ENCODE peak calls at places on chromosomes 7 and 10, in eight cellular contexts. X is heart left ventricle, M is HepG2, B is gastrocnemius medialis, O is A549, I is HCT116, F is esophagus squamous epithelium, L is ovary. R is an unnamed sample. For H3K4me1, the result is how much of the 10 kb centered on the place peaks cover.

GRCh38 chr7:130925136-130925794 is 191.3 kb upstream of the KLF14 start:
- DNase-seq in X (no peak), M (peak), B (no peak), O (no peak), I (no peak), F (no peak), L (no peak), R (no peak)

GRCh38 chr10:3192856-3193635 is 20.5 kb upstream of the PITRM1 start:
- DNase-seq in X (no peak), M (peak), B (no peak), O (peak), I (peak), F (no peak), L (peak), R (no peak)

GRCh38 chr7:31633894-31634494 is 53.0 kb upstream of the PPP1R17 start:
- DNase-seq in X (no peak), M (peak), B (no peak), O (peak), I (peak), F (no peak), L (no peak), R (no peak)

GRCh38 chr7:155371884-155372781 is 74.5 kb downstream of the INSIG1 start:
- DNase-seq in X (no peak), M (no peak), B (no peak), O (peak), I (no peak), F (no peak), L (no peak), R (peak)

GRCh38 chr10:112904000-112904399 is 46.0 kb upstream of the TCF7L2 start:
- DNase-seq in X (no peak), M (peak), B (no peak), O (peak), I (peak), F (no peak), L (no peak), R (no peak)

GRCh38 chr7:157239571-157240270 is 97.1 kb upstream of the DNAJB6 start:
- DNase-seq in X (no peak), M (no peak), B (no peak), O (no peak), I (no peak), F (no peak), L (no peak), R (no peak)

GRCh38 chr10:32077896-32078295 is 21.7 kb upstream of the KIF5B start:
- DNase-seq in X (no peak), M (peak), B (no peak), O (no peak), I (no peak), F (no peak), L (no peak), R (peak)

GRCh38 chr10:102729090-102730026 is 14.4 kb upstream of the WBP1L start:
- DNase-seq in X (peak), M (peak), B (peak), O (peak), I (peak), F (no peak), L (peak), R (peak)

GRCh38 chr10:70985824-70986336 is 97.5 kb upstream of the PCBD1 start:
- DNase-seq in X (no peak), M (no peak), B (peak), O (no peak), I (no peak), F (no peak), L (no peak), R (no peak)

GRCh38 chr7:28364082-28364481 is 48.2 kb upstream of the CREB5 start:
- DNase-seq in X (no peak), M (no peak), B (no peak), O (no peak), I (no peak), F (no peak), L (no peak), R (no peak)

GRCh38 chr7:4703532-4703931 is 21.4 kb downstream of the FOXK1 start:
- DNase-seq in X (no peak), M (no peak), B (no peak), O (no peak), I (no peak), F (no peak), L (no peak), R (no peak)

GRCh38 chr7:4699897-4700296 is 17.8 kb downstream of the FOXK1 start:
- DNase-seq in X (no peak), M (no peak), B (no peak), O (no peak), I (no peak), F (no peak), L (no peak), R (no peak)

GRCh38 chr7:4702961-4703512 is 20.9 kb downstream of the FOXK1 start:
- DNase-seq in X (no peak), M (no peak), B (no peak), O (no peak), I (no peak), F (no peak), L (no peak), R (no peak)

GRCh38 chr7:4698707-4699275 is 16.7 kb downstream of the FOXK1 start:
- DNase-seq in X (no peak), M (no peak), B (no peak), O (no peak), I (no peak), F (no peak), L (no peak), R (no peak)

GRCh38 chr7:4700577-4701235 is 18.6 kb downstream of the FOXK1 start:
- DNase-seq in X (no peak), M (no peak), B (no peak), O (no peak), I (no peak), F (no peak), L (no peak), R (no peak)
- TF ChIP-seq POLR2A in X (no peak), M (no peak), B (no peak), O (no peak), I (no peak), F (no peak), L (no peak), R (no peak)

DNA sequence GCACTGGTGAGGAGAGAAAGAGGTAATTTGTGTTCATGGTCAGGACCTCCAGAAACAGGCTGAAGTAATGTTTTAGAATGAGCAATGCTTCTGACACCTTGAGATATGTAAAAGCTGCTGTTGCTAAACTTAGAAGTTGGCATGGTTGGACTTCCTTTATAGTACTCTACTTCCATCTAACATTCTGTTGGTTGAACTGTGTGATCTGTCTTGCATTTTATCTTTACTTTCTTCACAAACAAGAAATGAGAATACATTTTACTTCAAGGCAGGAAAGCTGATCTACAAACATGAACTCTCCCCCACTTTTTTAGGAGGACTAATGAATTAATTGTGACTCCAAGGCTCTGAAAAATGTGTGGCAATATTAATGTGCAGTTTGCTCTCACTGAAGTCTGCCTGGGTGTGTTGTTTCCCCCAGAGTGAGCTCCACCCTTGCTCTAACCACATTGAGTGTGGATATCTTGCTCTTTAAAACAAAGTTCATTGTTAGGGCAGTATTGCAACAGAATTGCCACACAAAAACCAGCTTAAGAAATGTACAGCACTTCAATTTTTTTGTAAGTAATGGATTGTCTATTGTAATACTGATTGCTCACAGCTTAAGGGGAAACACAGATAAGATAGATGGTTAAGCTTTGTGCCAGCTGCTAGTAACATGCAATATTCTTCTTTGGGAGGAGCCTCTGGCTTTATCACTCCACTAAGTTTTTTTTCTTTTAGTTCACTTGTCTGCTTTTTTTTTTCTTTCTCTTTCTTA is 69.0 kb downstream of the ADD3 start:
- DNase-seq in X (no peak), M (peak), B (peak), O (no peak), I (peak), F (peak), L (peak), R (no peak)
- H3K4me1 ChIP-seq in X (half or more), M (half or more), B (half or more), O (under half), I (under half), F (half or more), L (under half), R (half or more)

GRCh38 chr10:114937962-114938817 is at the start of gene TRUB1:
- DNase-seq in X (peak), M (peak), B (peak), O (peak), I (peak), F (peak), L (peak), R (peak)
- TF ChIP-seq POLR2A in X (no peak), M (peak), B (peak), O (peak), I (peak), F (no peak), L (peak), R (no peak)

GRCh38 chr10:132542086-132542775 is 4.6 kb downstream of the INPP5A start:
- DNase-seq in X (peak), M (no peak), B (no peak), O (no peak), I (no peak), F (no peak), L (peak), R (no peak)
- H3K4me1 ChIP-seq in X (half or more), M (half or more), B (half or more), O (under half), I (under half), F (half or more), L (under half), R (half or more)

GRCh38 chr10:101694056-101694673 is 805 bp downstream of the FBXW4 start:
- DNase-seq in X (peak), M (peak), B (peak), O (peak), I (no peak), F (no peak), L (peak), R (peak)
- TF ChIP-seq POLR2A in X (no peak), M (peak), B (peak), O (peak), I (peak), F (no peak), L (peak), R (no peak)

R was measured in suprapubic skin.